ENCODE peak calls at places on chromosomes 5 and 9, in five cellular contexts. One of them, this sample, is unnamed.

GRCh38 chr5:116576043-116576713 is 1.6 kb upstream of the SEMA6A start:
- DNase-seq in mesenchymal stem cell: peak
- DNase-seq in colonic mucosa: peak
- DNase-seq in NCI-H748 treated with DMSO at 0.1 percent for 48 hours: peak
- DNase-seq in CD8-positive, alpha-beta T cell: no peak
- DNase-seq in this sample: no peak

GRCh38 chr5:142915840-142916424 is 145.8 kb downstream of the ARHGAP26 start:
- DNase-seq in mesenchymal stem cell: peak
- DNase-seq in colonic mucosa: peak
- DNase-seq in NCI-H748 treated with DMSO at 0.1 percent for 48 hours: peak
- DNase-seq in CD8-positive, alpha-beta T cell: no peak
- DNase-seq in this sample: no peak

GRCh38 chr5:62144395-62145022 is 161.5 kb upstream of the KIF2A start:
- DNase-seq in mesenchymal stem cell: no peak
- DNase-seq in colonic mucosa: no peak
- DNase-seq in NCI-H748 treated with DMSO at 0.1 percent for 48 hours: peak
- DNase-seq in CD8-positive, alpha-beta T cell: no peak
- DNase-seq in this sample: no peak

GRCh38 chr9:135587658-135588057 is 26.1 kb downstream of the PAEP start:
- DNase-seq in mesenchymal stem cell: no peak
- DNase-seq in colonic mucosa: no peak
- DNase-seq in NCI-H748 treated with DMSO at 0.1 percent for 48 hours: no peak
- DNase-seq in CD8-positive, alpha-beta T cell: no peak
- DNase-seq in this sample: no peak

GRCh38 chr5:177966839-177967167 is 29.2 kb downstream of the PROP1 start:
- DNase-seq in mesenchymal stem cell: no peak
- DNase-seq in colonic mucosa: no peak
- DNase-seq in NCI-H748 treated with DMSO at 0.1 percent for 48 hours: no peak
- DNase-seq in CD8-positive, alpha-beta T cell: no peak
- DNase-seq in this sample: no peak

GRCh38 chr5:167861134-167861930 is 430.1 kb upstream of the WWC1 start:
- DNase-seq in mesenchymal stem cell: peak
- DNase-seq in colonic mucosa: no peak
- DNase-seq in NCI-H748 treated with DMSO at 0.1 percent for 48 hours: no peak
- DNase-seq in CD8-positive, alpha-beta T cell: no peak
- DNase-seq in this sample: no peak

GRCh38 chr9:123033864-123034598 is 564 bp downstream of the GPR21 start:
- DNase-seq in mesenchymal stem cell: no peak
- DNase-seq in colonic mucosa: no peak
- DNase-seq in NCI-H748 treated with DMSO at 0.1 percent for 48 hours: no peak
- DNase-seq in CD8-positive, alpha-beta T cell: no peak
- DNase-seq in this sample: no peak

GRCh38 chr5:134603059-134603458 is 29.6 kb downstream of the SAR1B start:
- DNase-seq in mesenchymal stem cell: peak
- DNase-seq in colonic mucosa: no peak
- DNase-seq in NCI-H748 treated with DMSO at 0.1 percent for 48 hours: no peak
- DNase-seq in CD8-positive, alpha-beta T cell: no peak
- DNase-seq in this sample: no peak

GRCh38 chr5:139371482-139372435 is 11.3 kb downstream of the SLC23A1 start:
- DNase-seq in mesenchymal stem cell: no peak
- DNase-seq in colonic mucosa: no peak
- DNase-seq in NCI-H748 treated with DMSO at 0.1 percent for 48 hours: no peak
- DNase-seq in CD8-positive, alpha-beta T cell: no peak
- DNase-seq in this sample: no peak

GRCh38 chr9:92790542-92791527 is 26.2 kb upstream of the BICD2 start:
- DNase-seq in mesenchymal stem cell: peak
- DNase-seq in colonic mucosa: peak
- DNase-seq in NCI-H748 treated with DMSO at 0.1 percent for 48 hours: peak
- DNase-seq in CD8-positive, alpha-beta T cell: peak
- DNase-seq in this sample: peak

This sample was measured in CD4-positive, CD25-positive, alpha-beta regulatory T cell.